ENCODE peak calls at places on chromosomes 13 and 19, in seven cellular contexts. X, H, W, R, K, Z and C are unnamed samples.

GRCh38 chr13:29753593-29754485 is 96.6 kb downstream of the UBL3 start:
- DNase-seq in X (peak), H (no peak), W (no peak), R (no peak), K (no peak), Z (peak), C (no peak)

GRCh38 chr19:7562646-7563393 is 27.3 kb downstream of the PNPLA6 start:
- DNase-seq in X (no peak), H (no peak), W (no peak), R (no peak), K (no peak), Z (peak), C (no peak)

GRCh38 chr19:4264812-4265211 is 14.3 kb upstream of the SHD start:
- DNase-seq in X (no peak), H (no peak), W (no peak), R (no peak), K (no peak), Z (no peak), C (no peak)

GRCh38 chr13:22428188-22428828 is 752.5 kb upstream of the SGCG start:
- DNase-seq in X (no peak), H (no peak), W (no peak), R (no peak), K (no peak), Z (no peak), C (no peak)

GRCh38 chr13:111005364-111005763 is 90.5 kb upstream of the ANKRD10 start:
- DNase-seq in X (peak), H (no peak), W (no peak), R (no peak), K (no peak), Z (peak), C (no peak)

GRCh38 chr19:16016226-16017137 is 59.8 kb upstream of the TPM4 start:
- DNase-seq in X (no peak), H (no peak), W (no peak), R (no peak), K (peak), Z (no peak), C (no peak)

GRCh38 chr19:45164577-45165335 is 4.0 kb upstream of the NKPD1 start:
- DNase-seq in X (peak), H (no peak), W (peak), R (no peak), K (peak), Z (peak), C (no peak)

GRCh38 chr19:9865732-9866627 is 30.9 kb downstream of the PIN1 start:
- DNase-seq in X (no peak), H (no peak), W (no peak), R (no peak), K (no peak), Z (no peak), C (peak)

GRCh38 chr19:16328824-16329482 is 4.3 kb downstream of the KLF2 start:
- DNase-seq in X (peak), H (no peak), W (peak), R (no peak), K (no peak), Z (peak), C (no peak)

GRCh38 chr13:102195566-102196462 is 206.0 kb downstream of the FGF14 start:
- DNase-seq in X (peak), H (no peak), W (no peak), R (no peak), K (no peak), Z (no peak), C (no peak)

GRCh38 chr19:39814595-39814994 is 19.4 kb downstream of the DYRK1B start:
- DNase-seq in X (no peak), H (no peak), W (no peak), R (no peak), K (no peak), Z (peak), C (no peak)

GRCh38 chr19:50663280-50663790 is 14.1 kb downstream of the C19orf81 start:
- DNase-seq in X (no peak), H (no peak), W (no peak), R (no peak), K (no peak), Z (peak), C (no peak)

GRCh38 chr13:49314344-49314882 is 66.7 kb downstream of the CDADC1 start:
- DNase-seq in X (no peak), H (no peak), W (no peak), R (no peak), K (no peak), Z (peak), C (no peak)

GRCh38 chr19:50486823-50487515 is 10.3 kb upstream of the GARIN5A start:
- DNase-seq in X (peak), H (no peak), W (no peak), R (no peak), K (no peak), Z (no peak), C (no peak)

GRCh38 chr19:13974073-13974472 is 21.8 kb downstream of the DCAF15 start:
- DNase-seq in X (no peak), H (no peak), W (no peak), R (no peak), K (peak), Z (peak), C (no peak)

GRCh38 chr19:44582581-44583265 is 30.6 kb upstream of the IGSF23 start:
- DNase-seq in X (no peak), H (no peak), W (no peak), R (no peak), K (no peak), Z (peak), C (no peak)

GRCh38 chr13:51331354-51331861 is 8.1 kb upstream of the SERPINE3 start:
- DNase-seq in X (no peak), H (no peak), W (no peak), R (no peak), K (no peak), Z (no peak), C (no peak)

GRCh38 chr19:15466851-15467733 is 2.7 kb upstream of the RASAL3 start:
- DNase-seq in X (peak), H (no peak), W (peak), R (no peak), K (no peak), Z (peak), C (no peak)

GRCh38 chr19:3117746-3118145 is 18.1 kb upstream of the GNA15 start:
- DNase-seq in X (no peak), H (no peak), W (no peak), R (no peak), K (no peak), Z (no peak), C (no peak)

GRCh38 chr19:46656541-46656940 is 4.4 kb downstream of the DACT3 start:
- DNase-seq in X (no peak), H (no peak), W (no peak), R (no peak), K (no peak), Z (no peak), C (no peak)

GRCh38 chr13:110340812-110341444 is 33.8 kb downstream of the COL4A2 start:
- DNase-seq in X (peak), H (no peak), W (no peak), R (no peak), K (peak), Z (peak), C (no peak)

GRCh38 chr19:41872775-41873647 is 4.1 kb upstream of the CD79A start:
- DNase-seq in X (peak), H (peak), W (peak), R (peak), K (peak), Z (peak), C (peak)

GRCh38 chr13:106986687-106987434 is 418.9 kb upstream of the ARGLU1 start:
- DNase-seq in X (no peak), H (no peak), W (no peak), R (no peak), K (no peak), Z (peak), C (no peak)

GRCh38 chr13:104140557-104140956 is 1074.3 kb upstream of the SLC10A2 start:
- DNase-seq in X (peak), H (peak), W (no peak), R (no peak), K (no peak), Z (no peak), C (no peak)

GRCh38 chr19:35767288-35768081 is 7.9 kb upstream of the ARHGAP33 start:
- DNase-seq in X (no peak), H (no peak), W (no peak), R (no peak), K (no peak), Z (no peak), C (no peak)

GRCh38 chr13:32125746-32126145 is 94.2 kb downstream of the FRY start:
- DNase-seq in X (no peak), H (no peak), W (no peak), R (no peak), K (no peak), Z (peak), C (no peak)

GRCh38 chr19:17097593-17098126 is 22.1 kb downstream of the MYO9B start:
- DNase-seq in X (no peak), H (no peak), W (no peak), R (no peak), K (no peak), Z (peak), C (no peak)

GRCh38 chr13:107043016-107043957 is 475.4 kb upstream of the ARGLU1 start:
- DNase-seq in X (peak), H (no peak), W (no peak), R (no peak), K (no peak), Z (peak), C (no peak)

GRCh38 chr19:400976-401835 is 7.7 kb downstream of the C2CD4C start:
- DNase-seq in X (no peak), H (no peak), W (no peak), R (no peak), K (no peak), Z (no peak), C (no peak)

GRCh38 chr13:80339841-80340642 is 884 bp downstream of the SPRY2 start:
- DNase-seq in X (peak), H (peak), W (no peak), R (no peak), K (peak), Z (peak), C (peak)

GRCh38 chr13:46523972-46524737 is 28.8 kb upstream of the LRCH1 start:
- DNase-seq in X (no peak), H (no peak), W (no peak), R (no peak), K (no peak), Z (no peak), C (no peak)